ENCODE peak calls at places on chromosomes 16 and 17, in seven cellular contexts. Z is Caco-2; N is body of pancreas; Y is colonic mucosa; S is CD4-positive, alpha-beta T cell; J is GM12865; Q is kidney. D is an unnamed sample.

GRCh38 chr16:73703891-73704290 is 592.7 kb upstream of the PSMD7 start:
- DNase-seq in Z (no peak), N (no peak), Y (no peak), S (no peak), J (no peak), Q (no peak), D (no peak)

GRCh38 chr17:55635253-55635766 is 87.4 kb downstream of the TMEM100 start:
- DNase-seq in Z (no peak), N (no peak), Y (no peak), S (no peak), J (no peak), Q (no peak), D (no peak)

GRCh38 chr17:16930571-16931317 is 41.2 kb downstream of the TNFRSF13B start:
- DNase-seq in Z (peak), N (no peak), Y (no peak), S (no peak), J (no peak), Q (peak), D (no peak)

GRCh38 chr16:50146479-50147435 is 6.3 kb upstream of the TENT4B start:
- DNase-seq in Z (no peak), N (peak), Y (no peak), S (no peak), J (no peak), Q (no peak), D (no peak)

GRCh38 chr16:11173426-11173825 is 82.6 kb downstream of the SOCS1 start:
- DNase-seq in Z (no peak), N (no peak), Y (no peak), S (no peak), J (no peak), Q (no peak), D (no peak)

GRCh38 chr17:5500247-5500803 is 14.0 kb downstream of the MIS12 start:
- DNase-seq in Z (no peak), N (no peak), Y (no peak), S (no peak), J (no peak), Q (no peak), D (no peak)

GRCh38 chr17:50560931-50561750 is 626 bp downstream of the CACNA1G start:
- DNase-seq in Z (no peak), N (no peak), Y (no peak), S (no peak), J (no peak), Q (no peak), D (no peak)

GRCh38 chr16:46482895-46483294 is 138.3 kb downstream of the SHCBP1 start:
- DNase-seq in Z (no peak), N (no peak), Y (no peak), S (no peak), J (no peak), Q (no peak), D (no peak)

GRCh38 chr16:82037666-82038065 is 2.6 kb downstream of the HSD17B2 start:
- DNase-seq in Z (no peak), N (no peak), Y (no peak), S (no peak), J (no peak), Q (no peak), D (no peak)

GRCh38 chr17:66548158-66548557 is 245.7 kb downstream of the PRKCA start:
- DNase-seq in Z (peak), N (no peak), Y (peak), S (peak), J (no peak), Q (no peak), D (no peak)

GRCh38 chr16:88696441-88696840 is 9.8 kb downstream of the RNF166 start:
- DNase-seq in Z (no peak), N (no peak), Y (no peak), S (no peak), J (no peak), Q (no peak), D (no peak)

GRCh38 chr17:11240041-11240801 is 792 bp upstream of the SHISA6 start:
- DNase-seq in Z (peak), N (peak), Y (peak), S (no peak), J (no peak), Q (peak), D (no peak)

GRCh38 chr17:2892305-2892971 is 96.2 kb downstream of the RAP1GAP2 start:
- DNase-seq in Z (no peak), N (peak), Y (peak), S (no peak), J (peak), Q (no peak), D (peak)

GRCh38 chr16:11112723-11113348 is 143.2 kb downstream of the SOCS1 start:
- DNase-seq in Z (no peak), N (peak), Y (no peak), S (no peak), J (peak), Q (no peak), D (no peak)

GRCh38 chr17:45042346-45043120 is 8.9 kb downstream of the DCAKD start:
- DNase-seq in Z (no peak), N (no peak), Y (no peak), S (no peak), J (no peak), Q (no peak), D (no peak)

GRCh38 chr16:57226701-57227621 is 18.1 kb upstream of the ARL2BP start:
- DNase-seq in Z (no peak), N (no peak), Y (no peak), S (no peak), J (no peak), Q (no peak), D (no peak)

GRCh38 chr16:10871157-10871991 is 5.6 kb upstream of the CIITA start:
- DNase-seq in Z (no peak), N (peak), Y (peak), S (no peak), J (peak), Q (peak), D (peak)

GRCh38 chr16:27726621-27727275 is 176.8 kb downstream of the KATNIP start:
- DNase-seq in Z (no peak), N (no peak), Y (no peak), S (no peak), J (no peak), Q (peak), D (no peak)

GRCh38 chr17:35241520-35241919 is 1.4 kb upstream of the SLFN5 start:
- DNase-seq in Z (no peak), N (peak), Y (no peak), S (peak), J (no peak), Q (no peak), D (no peak)

GRCh38 chr16:28067604-28068382 is 4.3 kb upstream of the GSG1L start:
- DNase-seq in Z (no peak), N (no peak), Y (no peak), S (no peak), J (no peak), Q (peak), D (no peak)

GRCh38 chr16:57071840-57072541 is 20.4 kb upstream of the CPNE2 start:
- DNase-seq in Z (no peak), N (no peak), Y (no peak), S (no peak), J (no peak), Q (no peak), D (peak)

GRCh38 chr16:19001788-19002187 is 18.1 kb downstream of the TMC7 start:
- DNase-seq in Z (no peak), N (peak), Y (no peak), S (no peak), J (no peak), Q (no peak), D (no peak)

GRCh38 chr17:80270104-80270503 is 9.5 kb downstream of the RNF213 start:
- DNase-seq in Z (no peak), N (no peak), Y (no peak), S (no peak), J (no peak), Q (no peak), D (no peak)

GRCh38 chr17:50151937-50152547 is 1.6 kb upstream of the PPP1R9B start:
- DNase-seq in Z (peak), N (peak), Y (peak), S (peak), J (peak), Q (peak), D (peak)

GRCh38 chr17:65332375-65332774 is 195.2 kb downstream of the RGS9 start:
- DNase-seq in Z (no peak), N (no peak), Y (no peak), S (no peak), J (no peak), Q (no peak), D (peak)

GRCh38 chr17:7523033-7523432 is 25.8 kb upstream of the TNFSF12 start:
- DNase-seq in Z (no peak), N (peak), Y (no peak), S (peak), J (peak), Q (peak), D (no peak)

GRCh38 chr17:31579265-31579664 is 187.8 kb downstream of the RAB11FIP4 start:
- DNase-seq in Z (no peak), N (peak), Y (no peak), S (no peak), J (no peak), Q (no peak), D (no peak)

GRCh38 chr16:10202650-10203049 is 20.4 kb upstream of the GRIN2A start:
- DNase-seq in Z (no peak), N (no peak), Y (no peak), S (no peak), J (no peak), Q (no peak), D (peak)

GRCh38 chr16:17160285-17160854 is 310.4 kb downstream of the XYLT1 start:
- DNase-seq in Z (no peak), N (no peak), Y (no peak), S (no peak), J (no peak), Q (no peak), D (no peak)

GRCh38 chr17:6259899-6260298 is 175.0 kb downstream of the AIPL1 start:
- DNase-seq in Z (no peak), N (no peak), Y (no peak), S (no peak), J (no peak), Q (no peak), D (no peak)

GRCh38 chr17:63406689-63407330 is 39.3 kb downstream of the CYB561 start:
- DNase-seq in Z (peak), N (peak), Y (peak), S (peak), J (peak), Q (no peak), D (peak)

GRCh38 chr17:67649891-67650290 is 67.8 kb upstream of the NOL11 start:
- DNase-seq in Z (no peak), N (no peak), Y (no peak), S (no peak), J (peak), Q (no peak), D (no peak)
- TF ChIP-seq CTCF in Z (no peak), N (no peak), Y (no peak), S (no peak), J (no peak), Q (no peak), D (no peak)

DNA sequence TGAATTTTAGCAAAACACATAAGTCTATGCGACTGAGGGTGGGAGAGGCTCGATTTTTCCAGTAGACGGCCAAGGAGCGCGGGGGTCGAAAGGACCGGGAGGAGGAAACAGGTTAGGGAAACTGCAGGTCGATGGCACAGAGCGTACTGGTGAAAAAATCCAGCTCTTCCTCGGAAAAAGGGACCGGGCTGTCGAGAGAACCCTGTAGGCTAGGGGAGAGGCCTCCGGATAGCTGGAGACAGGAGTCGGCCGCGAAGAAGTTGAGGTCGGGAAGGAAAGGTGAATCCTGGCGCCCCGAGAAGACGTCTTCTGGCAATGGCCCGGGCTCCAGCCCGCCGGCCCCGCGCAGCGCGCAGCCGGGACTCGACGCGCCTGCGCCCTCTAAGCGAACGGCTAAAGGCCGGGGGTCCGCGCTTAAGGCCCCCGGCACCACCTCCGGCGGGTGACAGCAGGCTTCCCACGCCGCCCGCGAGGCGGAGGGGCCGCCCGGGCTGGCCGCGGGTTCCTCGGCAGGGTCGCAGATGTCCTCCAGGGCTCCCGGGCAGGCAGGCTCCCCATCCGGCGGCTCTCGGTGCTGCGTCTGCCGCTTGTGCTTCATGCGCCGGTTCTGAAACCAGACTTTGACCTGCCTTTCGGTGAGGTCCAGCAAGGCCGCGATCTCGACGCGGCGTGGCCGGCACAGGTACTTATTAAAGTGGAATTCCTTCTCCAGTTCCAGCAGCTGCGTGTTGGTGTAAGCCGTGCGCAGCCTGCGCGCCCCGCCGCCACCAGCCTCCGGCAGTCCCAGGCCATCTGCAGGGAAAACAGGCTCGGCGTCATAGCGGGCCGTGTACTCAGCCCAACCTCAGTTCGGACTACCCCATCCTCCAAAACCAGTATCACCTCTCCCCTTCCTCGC is 1.7 kb downstream of the HOXB2 start:
- DNase-seq in Z (peak), N (peak), Y (peak), S (peak), J (peak), Q (no peak), D (peak)
- TF ChIP-seq CTCF in Z (peak), N (no peak), Y (no peak), S (no peak), J (peak), Q (no peak), D (no peak)

GRCh38 chr17:36839256-36839655 is 98.0 kb upstream of the LHX1 start:
- DNase-seq in Z (no peak), N (no peak), Y (no peak), S (no peak), J (no peak), Q (no peak), D (no peak)

GRCh38 chr17:36835036-36835435 is 102.2 kb upstream of the LHX1 start:
- DNase-seq in Z (no peak), N (no peak), Y (no peak), S (no peak), J (no peak), Q (no peak), D (no peak)

GRCh38 chr17:36837193-36837592 is 100.1 kb upstream of the LHX1 start:
- DNase-seq in Z (no peak), N (no peak), Y (no peak), S (no peak), J (no peak), Q (no peak), D (no peak)

GRCh38 chr17:36840796-36841195 is 96.5 kb upstream of the LHX1 start:
- DNase-seq in Z (no peak), N (no peak), Y (no peak), S (no peak), J (no peak), Q (no peak), D (no peak)

DNA sequence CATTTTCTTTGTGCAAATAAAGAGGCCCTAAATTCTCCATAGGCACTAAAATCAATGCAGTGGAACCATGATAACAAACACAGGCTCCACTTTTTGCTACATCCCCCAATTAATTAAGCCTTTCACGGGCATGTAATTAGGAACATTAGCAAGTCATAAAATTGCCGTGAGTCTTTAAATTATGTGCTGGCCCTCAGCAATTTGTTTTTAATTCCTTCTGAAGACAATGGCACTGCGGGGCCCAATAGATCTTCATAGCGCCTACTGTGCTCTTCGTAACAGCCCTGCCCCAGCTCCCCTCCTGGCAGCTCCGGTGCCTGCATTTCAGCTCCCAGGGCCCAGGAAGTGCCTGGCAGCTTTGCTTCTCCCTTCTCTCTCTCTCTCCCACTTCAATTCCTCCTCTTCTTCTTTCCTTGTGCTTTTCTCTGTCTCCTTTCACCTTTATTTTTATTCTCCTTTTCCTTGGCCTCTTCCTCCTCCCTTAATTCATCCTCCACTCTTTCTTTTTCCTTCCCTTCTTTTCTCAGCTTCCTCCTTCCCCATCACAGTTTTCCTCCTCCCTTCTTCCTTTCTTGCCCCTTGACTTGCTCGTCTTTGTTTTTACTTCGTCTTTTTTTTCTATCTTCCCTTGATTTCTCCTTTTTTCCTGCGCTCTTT is 99.5 kb upstream of the LHX1 start:
- DNase-seq in Z (no peak), N (no peak), Y (no peak), S (no peak), J (no peak), Q (no peak), D (no peak)
- TF ChIP-seq CTCF in Z (no peak), N (no peak), Y (no peak), S (no peak), J (no peak), Q (no peak), D (no peak)

GRCh38 chr17:13001991-13002615 is 15.7 kb downstream of the ELAC2 start:
- DNase-seq in Z (no peak), N (no peak), Y (no peak), S (no peak), J (no peak), Q (peak), D (no peak)
- TF ChIP-seq CTCF in Z (no peak), N (no peak), Y (no peak), S (no peak), J (no peak), Q (no peak), D (no peak)

GRCh38 chr17:29593546-29594440 is 861 bp downstream of the ANKRD13B start:
- DNase-seq in Z (peak), N (peak), Y (no peak), S (no peak), J (no peak), Q (no peak), D (peak)

GRCh38 chr17:29595107-29595942 is 2.4 kb downstream of the ANKRD13B start:
- DNase-seq in Z (no peak), N (no peak), Y (no peak), S (no peak), J (no peak), Q (peak), D (no peak)

GRCh38 chr17:29595943-29596774 is 3.2 kb downstream of the ANKRD13B start:
- DNase-seq in Z (no peak), N (no peak), Y (no peak), S (no peak), J (no peak), Q (peak), D (no peak)

GRCh38 chr17:29592850-29593545 is at the start of gene ANKRD13B:
- DNase-seq in Z (no peak), N (peak), Y (peak), S (no peak), J (peak), Q (no peak), D (peak)

GRCh38 chr17:29594441-29595090 is 1.6 kb downstream of the ANKRD13B start:
- DNase-seq in Z (no peak), N (no peak), Y (no peak), S (no peak), J (no peak), Q (no peak), D (no peak)
- TF ChIP-seq CTCF in Z (no peak), N (no peak), Y (no peak), S (no peak), J (no peak), Q (no peak), D (no peak)

DNA sequence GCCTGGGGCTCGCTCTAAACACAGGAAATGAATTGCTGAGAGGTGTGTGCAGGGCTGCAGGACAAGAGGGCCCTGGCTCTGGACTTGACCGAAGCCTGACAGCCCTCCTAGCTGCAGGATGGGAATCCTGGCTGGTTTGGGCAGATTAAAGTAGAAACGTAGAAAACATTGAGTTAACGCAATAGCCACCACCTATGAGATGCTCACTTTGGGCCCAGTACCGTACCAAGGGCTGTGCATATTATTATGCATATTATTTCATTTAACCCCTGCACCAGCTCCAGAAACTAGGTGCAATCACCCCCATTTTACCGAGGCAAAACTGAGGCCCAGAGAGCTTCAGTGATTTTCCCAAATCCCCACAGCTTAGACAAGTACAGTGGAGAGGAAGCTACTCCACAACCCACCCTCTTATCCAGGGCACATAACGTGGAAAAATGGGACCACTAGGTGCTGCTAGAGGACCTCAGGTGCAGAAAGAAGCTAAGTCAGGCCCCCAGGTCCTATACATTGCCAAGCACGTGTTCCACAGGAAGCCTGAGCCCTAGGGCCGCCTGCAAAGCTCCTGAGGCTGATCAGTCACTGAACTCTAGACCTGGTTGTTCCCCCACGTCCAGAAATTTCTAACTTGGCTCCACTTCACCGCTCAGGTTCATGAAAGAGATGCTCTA is 79.2 kb downstream of the MYH11 start:
- DNase-seq in Z (peak), N (peak), Y (no peak), S (no peak), J (peak), Q (peak), D (peak)
- TF ChIP-seq CTCF in Z (peak), N (peak), Y (peak), S (no peak), J (peak), Q (peak), D (peak)

GRCh38 chr16:527015-527903 is at the start of gene CAPN15:
- DNase-seq in Z (peak), N (peak), Y (peak), S (peak), J (peak), Q (peak), D (peak)
- TF ChIP-seq CTCF in Z (peak), N (peak), Y (peak), S (no peak), J (no peak), Q (no peak), D (peak)

D was measured in Calu3.